ENCODE peak calls at places on chromosomes 3 and 15, in seven cellular contexts. One of them, this sample, is unnamed.

GRCh38 chr3:88082854-88083253 is 23.8 kb downstream of the ZNF654 start:
- DNase-seq in effector memory CD4-positive, alpha-beta T cell: no peak
- DNase-seq in T-helper 2 cell: no peak
- DNase-seq in cardiac muscle cell: no peak
- DNase-seq in astrocyte: no peak
- DNase-seq in stimulated activated CD8-positive, alpha-beta memory T cell treated with anti-CD3 and anti-CD28 coated beads, Interleukin-2, amount 100 ng/mL, for 48 hours: no peak
- DNase-seq in WERI-Rb-1: no peak
- DNase-seq in this sample: no peak

GRCh38 chr3:12797124-12797891 is 828 bp downstream of the CAND2 start:
- DNase-seq in effector memory CD4-positive, alpha-beta T cell: no peak
- DNase-seq in T-helper 2 cell: no peak
- DNase-seq in cardiac muscle cell: no peak
- DNase-seq in astrocyte: no peak
- DNase-seq in stimulated activated CD8-positive, alpha-beta memory T cell treated with anti-CD3 and anti-CD28 coated beads, Interleukin-2, amount 100 ng/mL, for 48 hours: no peak
- DNase-seq in WERI-Rb-1: no peak
- DNase-seq in this sample: no peak

GRCh38 chr3:113697192-113698090 is 999 bp upstream of the USF3 start:
- DNase-seq in effector memory CD4-positive, alpha-beta T cell: peak; percentile 15
- DNase-seq in T-helper 2 cell: peak; percentile 72
- DNase-seq in cardiac muscle cell: peak; percentile 25
- DNase-seq in astrocyte: no peak
- DNase-seq in stimulated activated CD8-positive, alpha-beta memory T cell treated with anti-CD3 and anti-CD28 coated beads, Interleukin-2, amount 100 ng/mL, for 48 hours: peak; percentile 12
- DNase-seq in WERI-Rb-1: no peak
- DNase-seq in this sample: peak; percentile 22

GRCh38 chr3:119239421-119239820 is 1.3 kb downstream of the B4GALT4 start:
- DNase-seq in effector memory CD4-positive, alpha-beta T cell: no peak
- DNase-seq in T-helper 2 cell: peak; percentile 10
- DNase-seq in cardiac muscle cell: no peak
- DNase-seq in astrocyte: no peak
- DNase-seq in stimulated activated CD8-positive, alpha-beta memory T cell treated with anti-CD3 and anti-CD28 coated beads, Interleukin-2, amount 100 ng/mL, for 48 hours: no peak
- DNase-seq in WERI-Rb-1: no peak
- DNase-seq in this sample: no peak

GRCh38 chr15:68572309-68572708 is 6.5 kb upstream of the CORO2B start:
- DNase-seq in effector memory CD4-positive, alpha-beta T cell: no peak
- DNase-seq in T-helper 2 cell: no peak
- DNase-seq in cardiac muscle cell: no peak
- DNase-seq in astrocyte: no peak
- DNase-seq in stimulated activated CD8-positive, alpha-beta memory T cell treated with anti-CD3 and anti-CD28 coated beads, Interleukin-2, amount 100 ng/mL, for 48 hours: no peak
- DNase-seq in WERI-Rb-1: no peak
- DNase-seq in this sample: no peak

GRCh38 chr3:45143673-45144670 is 2.2 kb downstream of the CDCP1 start:
- DNase-seq in effector memory CD4-positive, alpha-beta T cell: no peak
- DNase-seq in T-helper 2 cell: no peak
- DNase-seq in cardiac muscle cell: peak; percentile 29
- DNase-seq in astrocyte: peak; percentile 71
- DNase-seq in stimulated activated CD8-positive, alpha-beta memory T cell treated with anti-CD3 and anti-CD28 coated beads, Interleukin-2, amount 100 ng/mL, for 48 hours: no peak
- DNase-seq in WERI-Rb-1: no peak
- DNase-seq in this sample: no peak

GRCh38 chr3:137987723-137988122 is 22.2 kb upstream of the CLDN18 start:
- DNase-seq in effector memory CD4-positive, alpha-beta T cell: no peak
- DNase-seq in T-helper 2 cell: no peak
- DNase-seq in cardiac muscle cell: no peak
- DNase-seq in astrocyte: no peak
- DNase-seq in stimulated activated CD8-positive, alpha-beta memory T cell treated with anti-CD3 and anti-CD28 coated beads, Interleukin-2, amount 100 ng/mL, for 48 hours: no peak
- DNase-seq in WERI-Rb-1: no peak
- DNase-seq in this sample: no peak

GRCh38 chr3:99084156-99084555 is 182.7 kb upstream of the DCBLD2 start:
- DNase-seq in effector memory CD4-positive, alpha-beta T cell: no peak
- DNase-seq in T-helper 2 cell: no peak
- DNase-seq in cardiac muscle cell: no peak
- DNase-seq in astrocyte: no peak
- DNase-seq in stimulated activated CD8-positive, alpha-beta memory T cell treated with anti-CD3 and anti-CD28 coated beads, Interleukin-2, amount 100 ng/mL, for 48 hours: no peak
- DNase-seq in WERI-Rb-1: no peak
- DNase-seq in this sample: no peak

GRCh38 chr15:84570164-84570692 is 30.6 kb upstream of the ZSCAN2 start:
- DNase-seq in effector memory CD4-positive, alpha-beta T cell: peak; percentile 31
- DNase-seq in T-helper 2 cell: peak; percentile 62
- DNase-seq in cardiac muscle cell: peak; percentile 42
- DNase-seq in astrocyte: peak; percentile 6
- DNase-seq in stimulated activated CD8-positive, alpha-beta memory T cell treated with anti-CD3 and anti-CD28 coated beads, Interleukin-2, amount 100 ng/mL, for 48 hours: peak; percentile 31
- DNase-seq in WERI-Rb-1: peak; percentile 32
- DNase-seq in this sample: peak; percentile 43

GRCh38 chr15:91022832-91023129 is 387 bp upstream of the VPS33B start:
- DNase-seq in effector memory CD4-positive, alpha-beta T cell: no peak
- DNase-seq in T-helper 2 cell: no peak
- DNase-seq in cardiac muscle cell: no peak
- DNase-seq in astrocyte: no peak
- DNase-seq in stimulated activated CD8-positive, alpha-beta memory T cell treated with anti-CD3 and anti-CD28 coated beads, Interleukin-2, amount 100 ng/mL, for 48 hours: no peak
- DNase-seq in WERI-Rb-1: no peak
- DNase-seq in this sample: no peak

GRCh38 chr15:74042603-74043424 is 39.5 kb downstream of the GOLGA6A start:
- DNase-seq in effector memory CD4-positive, alpha-beta T cell: no peak
- DNase-seq in T-helper 2 cell: no peak
- DNase-seq in cardiac muscle cell: no peak
- DNase-seq in astrocyte: no peak
- DNase-seq in stimulated activated CD8-positive, alpha-beta memory T cell treated with anti-CD3 and anti-CD28 coated beads, Interleukin-2, amount 100 ng/mL, for 48 hours: no peak
- DNase-seq in WERI-Rb-1: no peak
- DNase-seq in this sample: no peak

GRCh38 chr3:118075873-118076272 is 958.8 kb downstream of the IGSF11 start:
- DNase-seq in effector memory CD4-positive, alpha-beta T cell: no peak
- DNase-seq in T-helper 2 cell: no peak
- DNase-seq in cardiac muscle cell: no peak
- DNase-seq in astrocyte: peak; percentile 2
- DNase-seq in stimulated activated CD8-positive, alpha-beta memory T cell treated with anti-CD3 and anti-CD28 coated beads, Interleukin-2, amount 100 ng/mL, for 48 hours: no peak
- DNase-seq in WERI-Rb-1: no peak
- DNase-seq in this sample: no peak

GRCh38 chr3:64443553-64444331 is 218.5 kb upstream of the PRICKLE2 start:
- DNase-seq in effector memory CD4-positive, alpha-beta T cell: no peak
- DNase-seq in T-helper 2 cell: no peak
- DNase-seq in cardiac muscle cell: peak; percentile 85
- DNase-seq in astrocyte: peak; percentile 44
- DNase-seq in stimulated activated CD8-positive, alpha-beta memory T cell treated with anti-CD3 and anti-CD28 coated beads, Interleukin-2, amount 100 ng/mL, for 48 hours: no peak
- DNase-seq in WERI-Rb-1: no peak
- DNase-seq in this sample: no peak

GRCh38 chr3:12235691-12236090 is 53.2 kb upstream of the PPARG start:
- DNase-seq in effector memory CD4-positive, alpha-beta T cell: no peak
- DNase-seq in T-helper 2 cell: no peak
- DNase-seq in cardiac muscle cell: peak; percentile 55
- DNase-seq in astrocyte: peak; percentile 30
- DNase-seq in stimulated activated CD8-positive, alpha-beta memory T cell treated with anti-CD3 and anti-CD28 coated beads, Interleukin-2, amount 100 ng/mL, for 48 hours: no peak
- DNase-seq in WERI-Rb-1: peak; percentile 34
- DNase-seq in this sample: no peak

GRCh38 chr3:58577269-58577821 is at the start of gene FAM107A:
- DNase-seq in effector memory CD4-positive, alpha-beta T cell: no peak
- DNase-seq in T-helper 2 cell: no peak
- DNase-seq in cardiac muscle cell: peak; percentile 80
- DNase-seq in astrocyte: peak; percentile 60
- DNase-seq in stimulated activated CD8-positive, alpha-beta memory T cell treated with anti-CD3 and anti-CD28 coated beads, Interleukin-2, amount 100 ng/mL, for 48 hours: no peak
- DNase-seq in WERI-Rb-1: no peak
- DNase-seq in this sample: no peak

GRCh38 chr3:105284876-105285275 is 81.8 kb upstream of the ALCAM start:
- DNase-seq in effector memory CD4-positive, alpha-beta T cell: no peak
- DNase-seq in T-helper 2 cell: no peak
- DNase-seq in cardiac muscle cell: no peak
- DNase-seq in astrocyte: no peak
- DNase-seq in stimulated activated CD8-positive, alpha-beta memory T cell treated with anti-CD3 and anti-CD28 coated beads, Interleukin-2, amount 100 ng/mL, for 48 hours: no peak
- DNase-seq in WERI-Rb-1: no peak
- DNase-seq in this sample: no peak

GRCh38 chr3:164332856-164333802 is 745.2 kb downstream of the SI start:
- DNase-seq in effector memory CD4-positive, alpha-beta T cell: no peak
- DNase-seq in T-helper 2 cell: no peak
- DNase-seq in cardiac muscle cell: no peak
- DNase-seq in astrocyte: peak; percentile 13
- DNase-seq in stimulated activated CD8-positive, alpha-beta memory T cell treated with anti-CD3 and anti-CD28 coated beads, Interleukin-2, amount 100 ng/mL, for 48 hours: no peak
- DNase-seq in WERI-Rb-1: peak; percentile 42
- DNase-seq in this sample: no peak

GRCh38 chr3:123271466-123272159 is 69.9 kb downstream of the SEC22A start:
- DNase-seq in effector memory CD4-positive, alpha-beta T cell: no peak
- DNase-seq in T-helper 2 cell: no peak
- DNase-seq in cardiac muscle cell: peak; percentile 17
- DNase-seq in astrocyte: no peak
- DNase-seq in stimulated activated CD8-positive, alpha-beta memory T cell treated with anti-CD3 and anti-CD28 coated beads, Interleukin-2, amount 100 ng/mL, for 48 hours: no peak
- DNase-seq in WERI-Rb-1: no peak
- DNase-seq in this sample: no peak

GRCh38 chr3:30951806-30952205 is 57.3 kb upstream of the GADL1 start:
- DNase-seq in effector memory CD4-positive, alpha-beta T cell: no peak
- DNase-seq in T-helper 2 cell: no peak
- DNase-seq in cardiac muscle cell: peak; percentile 7
- DNase-seq in astrocyte: peak; percentile 36
- DNase-seq in stimulated activated CD8-positive, alpha-beta memory T cell treated with anti-CD3 and anti-CD28 coated beads, Interleukin-2, amount 100 ng/mL, for 48 hours: no peak
- DNase-seq in WERI-Rb-1: no peak
- DNase-seq in this sample: no peak

GRCh38 chr3:81955908-81956307 is 194.5 kb upstream of the GBE1 start:
- DNase-seq in effector memory CD4-positive, alpha-beta T cell: no peak
- DNase-seq in T-helper 2 cell: no peak
- DNase-seq in cardiac muscle cell: peak; percentile 1
- DNase-seq in astrocyte: no peak
- DNase-seq in stimulated activated CD8-positive, alpha-beta memory T cell treated with anti-CD3 and anti-CD28 coated beads, Interleukin-2, amount 100 ng/mL, for 48 hours: no peak
- DNase-seq in WERI-Rb-1: no peak
- DNase-seq in this sample: no peak

GRCh38 chr3:19757773-19758172 is 176.2 kb downstream of the EFHB start:
- DNase-seq in effector memory CD4-positive, alpha-beta T cell: no peak
- DNase-seq in T-helper 2 cell: no peak
- DNase-seq in cardiac muscle cell: no peak
- DNase-seq in astrocyte: no peak
- DNase-seq in stimulated activated CD8-positive, alpha-beta memory T cell treated with anti-CD3 and anti-CD28 coated beads, Interleukin-2, amount 100 ng/mL, for 48 hours: no peak
- DNase-seq in WERI-Rb-1: no peak
- DNase-seq in this sample: no peak

GRCh38 chr3:152375546-152375945 is 106.8 kb downstream of the MBNL1 start:
- DNase-seq in effector memory CD4-positive, alpha-beta T cell: no peak
- DNase-seq in T-helper 2 cell: no peak
- DNase-seq in cardiac muscle cell: peak; percentile 21
- DNase-seq in astrocyte: peak; percentile 18
- DNase-seq in stimulated activated CD8-positive, alpha-beta memory T cell treated with anti-CD3 and anti-CD28 coated beads, Interleukin-2, amount 100 ng/mL, for 48 hours: no peak
- DNase-seq in WERI-Rb-1: no peak
- DNase-seq in this sample: no peak

GRCh38 chr3:184549793-184550585 is 11.6 kb upstream of the EPHB3 start:
- DNase-seq in effector memory CD4-positive, alpha-beta T cell: no peak
- DNase-seq in T-helper 2 cell: no peak
- DNase-seq in cardiac muscle cell: no peak
- DNase-seq in astrocyte: no peak
- DNase-seq in stimulated activated CD8-positive, alpha-beta memory T cell treated with anti-CD3 and anti-CD28 coated beads, Interleukin-2, amount 100 ng/mL, for 48 hours: no peak
- DNase-seq in WERI-Rb-1: peak; percentile 54
- DNase-seq in this sample: no peak

GRCh38 chr3:126911162-126912026 is 71.5 kb upstream of the PLXNA1 start:
- DNase-seq in effector memory CD4-positive, alpha-beta T cell: peak; percentile 52
- DNase-seq in T-helper 2 cell: peak; percentile 98
- DNase-seq in cardiac muscle cell: peak; percentile 86
- DNase-seq in astrocyte: peak; percentile 97
- DNase-seq in stimulated activated CD8-positive, alpha-beta memory T cell treated with anti-CD3 and anti-CD28 coated beads, Interleukin-2, amount 100 ng/mL, for 48 hours: peak; percentile 49
- DNase-seq in WERI-Rb-1: no peak
- DNase-seq in this sample: peak; percentile 86

GRCh38 chr15:89912145-89912673 is 543 bp downstream of the ARPIN start:
- DNase-seq in effector memory CD4-positive, alpha-beta T cell: no peak
- DNase-seq in T-helper 2 cell: no peak
- DNase-seq in cardiac muscle cell: peak; percentile 13
- DNase-seq in astrocyte: no peak
- DNase-seq in stimulated activated CD8-positive, alpha-beta memory T cell treated with anti-CD3 and anti-CD28 coated beads, Interleukin-2, amount 100 ng/mL, for 48 hours: no peak
- DNase-seq in WERI-Rb-1: peak; percentile 64
- DNase-seq in this sample: no peak

GRCh38 chr3:49313902-49314676 is 25.8 kb downstream of the USP4 start:
- DNase-seq in effector memory CD4-positive, alpha-beta T cell: no peak
- DNase-seq in T-helper 2 cell: no peak
- DNase-seq in cardiac muscle cell: peak; percentile 9
- DNase-seq in astrocyte: no peak
- DNase-seq in stimulated activated CD8-positive, alpha-beta memory T cell treated with anti-CD3 and anti-CD28 coated beads, Interleukin-2, amount 100 ng/mL, for 48 hours: no peak
- DNase-seq in WERI-Rb-1: peak; percentile 20
- DNase-seq in this sample: peak; percentile 22

GRCh38 chr3:134677196-134677986 is 26.6 kb upstream of the KY start:
- DNase-seq in effector memory CD4-positive, alpha-beta T cell: no peak
- DNase-seq in T-helper 2 cell: peak; percentile 13
- DNase-seq in cardiac muscle cell: peak; percentile 22
- DNase-seq in astrocyte: no peak
- DNase-seq in stimulated activated CD8-positive, alpha-beta memory T cell treated with anti-CD3 and anti-CD28 coated beads, Interleukin-2, amount 100 ng/mL, for 48 hours: no peak
- DNase-seq in WERI-Rb-1: peak; percentile 58
- DNase-seq in this sample: peak; percentile 9

This sample was measured in GM06990.